ENCODE peak calls at places on chromosome 4, in ten cellular contexts. One of them, this sample, is unnamed.

GRCh38 chr4:4780634-4781287 is 78.7 kb upstream of the MSX1 start:
- DNase-seq in stomach: no peak
- DNase-seq in kidney glomerular epithelial cell: peak
- DNase-seq in fibroblast of pulmonary artery: peak
- DNase-seq in activated CD4-positive, alpha-beta T cell treated with anti-CD3 and anti-CD28 coated beads, Interleukin-2, amount 50 U/mL, for 48 hours: no peak
- DNase-seq in HFF-Myc: peak
- DNase-seq in NCI-H1092: no peak
- DNase-seq in amniotic epithelial cell: peak
- DNase-seq in posterior cingulate gyrus: no peak
- DNase-seq in ecto neural progenitor cell: no peak
- DNase-seq in this sample: no peak

GRCh38 chr4:146488495-146489174 is 33.1 kb downstream of the SLC10A7 start:
- DNase-seq in ecto neural progenitor cell: no peak
- DNase-seq in HFF-Myc: no peak
- DNase-seq in stomach: no peak
- DNase-seq in NCI-H1092: no peak
- DNase-seq in fibroblast of pulmonary artery: peak
- DNase-seq in kidney glomerular epithelial cell: no peak
- DNase-seq in posterior cingulate gyrus: no peak
- DNase-seq in amniotic epithelial cell: peak
- DNase-seq in activated CD4-positive, alpha-beta T cell treated with anti-CD3 and anti-CD28 coated beads, Interleukin-2, amount 50 U/mL, for 48 hours: no peak
- DNase-seq in this sample: no peak

GRCh38 chr4:67885727-67886126 is 1.9 kb upstream of the TMPRSS11D start:
- DNase-seq in stomach: no peak
- DNase-seq in fibroblast of pulmonary artery: peak
- DNase-seq in amniotic epithelial cell: peak
- DNase-seq in HFF-Myc: peak
- DNase-seq in ecto neural progenitor cell: no peak
- DNase-seq in kidney glomerular epithelial cell: peak
- DNase-seq in activated CD4-positive, alpha-beta T cell treated with anti-CD3 and anti-CD28 coated beads, Interleukin-2, amount 50 U/mL, for 48 hours: no peak
- DNase-seq in posterior cingulate gyrus: no peak
- DNase-seq in NCI-H1092: no peak
- DNase-seq in this sample: no peak

GRCh38 chr4:142376204-142376603 is 469.9 kb downstream of the INPP4B start:
- DNase-seq in amniotic epithelial cell: no peak
- DNase-seq in ecto neural progenitor cell: no peak
- DNase-seq in kidney glomerular epithelial cell: no peak
- DNase-seq in fibroblast of pulmonary artery: no peak
- DNase-seq in NCI-H1092: no peak
- DNase-seq in activated CD4-positive, alpha-beta T cell treated with anti-CD3 and anti-CD28 coated beads, Interleukin-2, amount 50 U/mL, for 48 hours: no peak
- DNase-seq in stomach: no peak
- DNase-seq in HFF-Myc: no peak
- DNase-seq in posterior cingulate gyrus: no peak
- DNase-seq in this sample: no peak

GRCh38 chr4:173752610-173753009 is 222.6 kb upstream of the HAND2 start:
- DNase-seq in posterior cingulate gyrus: no peak
- DNase-seq in activated CD4-positive, alpha-beta T cell treated with anti-CD3 and anti-CD28 coated beads, Interleukin-2, amount 50 U/mL, for 48 hours: peak
- DNase-seq in ecto neural progenitor cell: peak
- DNase-seq in stomach: no peak
- DNase-seq in kidney glomerular epithelial cell: no peak
- DNase-seq in fibroblast of pulmonary artery: peak
- DNase-seq in NCI-H1092: no peak
- DNase-seq in HFF-Myc: no peak
- DNase-seq in amniotic epithelial cell: no peak
- DNase-seq in this sample: peak

GRCh38 chr4:87901426-87901825 is 68.7 kb downstream of the MEPE start:
- DNase-seq in HFF-Myc: peak
- DNase-seq in fibroblast of pulmonary artery: no peak
- DNase-seq in kidney glomerular epithelial cell: no peak
- DNase-seq in ecto neural progenitor cell: no peak
- DNase-seq in activated CD4-positive, alpha-beta T cell treated with anti-CD3 and anti-CD28 coated beads, Interleukin-2, amount 50 U/mL, for 48 hours: no peak
- DNase-seq in posterior cingulate gyrus: no peak
- DNase-seq in amniotic epithelial cell: no peak
- DNase-seq in stomach: no peak
- DNase-seq in NCI-H1092: no peak
- DNase-seq in this sample: no peak

GRCh38 chr4:8147231-8147970 is 11.2 kb downstream of the ABLIM2 start:
- DNase-seq in kidney glomerular epithelial cell: no peak
- DNase-seq in stomach: no peak
- DNase-seq in amniotic epithelial cell: no peak
- DNase-seq in HFF-Myc: no peak
- DNase-seq in activated CD4-positive, alpha-beta T cell treated with anti-CD3 and anti-CD28 coated beads, Interleukin-2, amount 50 U/mL, for 48 hours: no peak
- DNase-seq in fibroblast of pulmonary artery: no peak
- DNase-seq in ecto neural progenitor cell: no peak
- DNase-seq in NCI-H1092: no peak
- DNase-seq in posterior cingulate gyrus: no peak
- DNase-seq in this sample: no peak

GRCh38 chr4:73729534-73730165 is 10.7 kb upstream of the CXCL8 start:
- DNase-seq in HFF-Myc: peak
- DNase-seq in amniotic epithelial cell: peak
- DNase-seq in ecto neural progenitor cell: peak
- DNase-seq in fibroblast of pulmonary artery: peak
- DNase-seq in activated CD4-positive, alpha-beta T cell treated with anti-CD3 and anti-CD28 coated beads, Interleukin-2, amount 50 U/mL, for 48 hours: no peak
- DNase-seq in kidney glomerular epithelial cell: peak
- DNase-seq in posterior cingulate gyrus: peak
- DNase-seq in stomach: peak
- DNase-seq in NCI-H1092: no peak
- DNase-seq in this sample: peak

GRCh38 chr4:56286763-56287162 is 100.5 kb downstream of the AASDH start:
- DNase-seq in HFF-Myc: no peak
- DNase-seq in NCI-H1092: no peak
- DNase-seq in activated CD4-positive, alpha-beta T cell treated with anti-CD3 and anti-CD28 coated beads, Interleukin-2, amount 50 U/mL, for 48 hours: no peak
- DNase-seq in ecto neural progenitor cell: no peak
- DNase-seq in fibroblast of pulmonary artery: no peak
- DNase-seq in amniotic epithelial cell: peak
- DNase-seq in posterior cingulate gyrus: no peak
- DNase-seq in stomach: no peak
- DNase-seq in kidney glomerular epithelial cell: no peak
- DNase-seq in this sample: no peak

GRCh38 chr4:6855692-6856297 is 53.8 kb upstream of the TBC1D14 start:
- DNase-seq in posterior cingulate gyrus: peak
- DNase-seq in activated CD4-positive, alpha-beta T cell treated with anti-CD3 and anti-CD28 coated beads, Interleukin-2, amount 50 U/mL, for 48 hours: no peak
- DNase-seq in NCI-H1092: no peak
- DNase-seq in HFF-Myc: peak
- DNase-seq in amniotic epithelial cell: peak
- DNase-seq in stomach: no peak
- DNase-seq in fibroblast of pulmonary artery: peak
- DNase-seq in kidney glomerular epithelial cell: no peak
- DNase-seq in ecto neural progenitor cell: no peak
- DNase-seq in this sample: no peak

GRCh38 chr4:182938213-182938645 is 21.0 kb upstream of the DCTD start:
- DNase-seq in NCI-H1092: peak
- DNase-seq in fibroblast of pulmonary artery: peak
- DNase-seq in kidney glomerular epithelial cell: peak
- DNase-seq in amniotic epithelial cell: peak
- DNase-seq in posterior cingulate gyrus: peak
- DNase-seq in stomach: peak
- DNase-seq in ecto neural progenitor cell: peak
- DNase-seq in activated CD4-positive, alpha-beta T cell treated with anti-CD3 and anti-CD28 coated beads, Interleukin-2, amount 50 U/mL, for 48 hours: peak
- DNase-seq in HFF-Myc: no peak
- DNase-seq in this sample: peak

GRCh38 chr4:54539500-54540029 is 118.2 kb upstream of the KIT start:
- DNase-seq in kidney glomerular epithelial cell: no peak
- DNase-seq in posterior cingulate gyrus: peak
- DNase-seq in amniotic epithelial cell: no peak
- DNase-seq in activated CD4-positive, alpha-beta T cell treated with anti-CD3 and anti-CD28 coated beads, Interleukin-2, amount 50 U/mL, for 48 hours: no peak
- DNase-seq in fibroblast of pulmonary artery: peak
- DNase-seq in stomach: peak
- DNase-seq in ecto neural progenitor cell: peak
- DNase-seq in NCI-H1092: peak
- DNase-seq in HFF-Myc: no peak
- DNase-seq in this sample: peak

GRCh38 chr4:185204238-185204910 is 574 bp upstream of the CFAP97 start:
- DNase-seq in amniotic epithelial cell: no peak
- DNase-seq in HFF-Myc: no peak
- DNase-seq in activated CD4-positive, alpha-beta T cell treated with anti-CD3 and anti-CD28 coated beads, Interleukin-2, amount 50 U/mL, for 48 hours: no peak
- DNase-seq in fibroblast of pulmonary artery: no peak
- DNase-seq in kidney glomerular epithelial cell: peak
- DNase-seq in posterior cingulate gyrus: no peak
- DNase-seq in ecto neural progenitor cell: no peak
- DNase-seq in stomach: no peak
- DNase-seq in NCI-H1092: peak
- DNase-seq in this sample: no peak

GRCh38 chr4:98682719-98683118 is 24.3 kb upstream of the TSPAN5 start:
- DNase-seq in kidney glomerular epithelial cell: no peak
- DNase-seq in HFF-Myc: no peak
- DNase-seq in activated CD4-positive, alpha-beta T cell treated with anti-CD3 and anti-CD28 coated beads, Interleukin-2, amount 50 U/mL, for 48 hours: no peak
- DNase-seq in fibroblast of pulmonary artery: peak
- DNase-seq in amniotic epithelial cell: peak
- DNase-seq in NCI-H1092: no peak
- DNase-seq in posterior cingulate gyrus: no peak
- DNase-seq in stomach: no peak
- DNase-seq in ecto neural progenitor cell: no peak
- DNase-seq in this sample: no peak

GRCh38 chr4:26326791-26327190 is 6.0 kb downstream of the RBPJ start:
- DNase-seq in amniotic epithelial cell: peak
- DNase-seq in kidney glomerular epithelial cell: peak
- DNase-seq in NCI-H1092: no peak
- DNase-seq in stomach: no peak
- DNase-seq in activated CD4-positive, alpha-beta T cell treated with anti-CD3 and anti-CD28 coated beads, Interleukin-2, amount 50 U/mL, for 48 hours: no peak
- DNase-seq in posterior cingulate gyrus: no peak
- DNase-seq in ecto neural progenitor cell: no peak
- DNase-seq in HFF-Myc: peak
- DNase-seq in fibroblast of pulmonary artery: peak
- DNase-seq in this sample: no peak

GRCh38 chr4:91636083-91636482 is 667.7 kb upstream of the GRID2 start:
- DNase-seq in HFF-Myc: no peak
- DNase-seq in kidney glomerular epithelial cell: no peak
- DNase-seq in NCI-H1092: no peak
- DNase-seq in posterior cingulate gyrus: no peak
- DNase-seq in stomach: no peak
- DNase-seq in ecto neural progenitor cell: no peak
- DNase-seq in fibroblast of pulmonary artery: no peak
- DNase-seq in amniotic epithelial cell: no peak
- DNase-seq in activated CD4-positive, alpha-beta T cell treated with anti-CD3 and anti-CD28 coated beads, Interleukin-2, amount 50 U/mL, for 48 hours: no peak
- DNase-seq in this sample: no peak

GRCh38 chr4:7197910-7198309 is 5.6 kb downstream of the SORCS2 start:
- DNase-seq in amniotic epithelial cell: no peak
- DNase-seq in posterior cingulate gyrus: peak
- DNase-seq in stomach: no peak
- DNase-seq in HFF-Myc: no peak
- DNase-seq in kidney glomerular epithelial cell: no peak
- DNase-seq in fibroblast of pulmonary artery: no peak
- DNase-seq in NCI-H1092: no peak
- DNase-seq in ecto neural progenitor cell: peak
- DNase-seq in activated CD4-positive, alpha-beta T cell treated with anti-CD3 and anti-CD28 coated beads, Interleukin-2, amount 50 U/mL, for 48 hours: no peak
- DNase-seq in this sample: no peak

GRCh38 chr4:141210168-141210567 is 10.5 kb upstream of the ZNF330 start:
- DNase-seq in activated CD4-positive, alpha-beta T cell treated with anti-CD3 and anti-CD28 coated beads, Interleukin-2, amount 50 U/mL, for 48 hours: no peak
- DNase-seq in posterior cingulate gyrus: no peak
- DNase-seq in amniotic epithelial cell: no peak
- DNase-seq in HFF-Myc: no peak
- DNase-seq in ecto neural progenitor cell: no peak
- DNase-seq in NCI-H1092: no peak
- DNase-seq in stomach: no peak
- DNase-seq in fibroblast of pulmonary artery: no peak
- DNase-seq in kidney glomerular epithelial cell: no peak
- DNase-seq in this sample: no peak